ENCODE peak calls at places on chromosomes 7 and 10, in eight cellular contexts. S, P, R, Q, E, F, G and L are unnamed samples.

GRCh38 chr10:4246881-4247358 is 461.9 kb upstream of the KLF6 start:
- DNase-seq in S (no peak), P (no peak), R (no peak), Q (no peak), E (peak), F (no peak), G (peak), L (no peak)

GRCh38 chr10:44352316-44353127 is 32.4 kb downstream of the CXCL12 start:
- DNase-seq in S (no peak), P (peak), R (no peak), Q (peak), E (no peak), F (no peak), G (peak), L (no peak)

GRCh38 chr10:125824736-125825135 is 1.4 kb downstream of the BCCIP start:
- DNase-seq in S (no peak), P (no peak), R (no peak), Q (no peak), E (no peak), F (no peak), G (peak), L (no peak)

GRCh38 chr10:21747809-21748208 is 213.8 kb downstream of the MLLT10 start:
- DNase-seq in S (no peak), P (no peak), R (no peak), Q (no peak), E (no peak), F (no peak), G (no peak), L (no peak)

GRCh38 chr7:28684729-28685211 is 272.5 kb downstream of the CREB5 start:
- DNase-seq in S (no peak), P (no peak), R (no peak), Q (no peak), E (no peak), F (no peak), G (no peak), L (no peak)

GRCh38 chr10:30671011-30671616 is 41.6 kb upstream of the LYZL2 start:
- DNase-seq in S (no peak), P (no peak), R (peak), Q (peak), E (peak), F (peak), G (peak), L (no peak)

GRCh38 chr7:5494683-5495561 is 71.3 kb upstream of the TNRC18 start:
- DNase-seq in S (peak), P (peak), R (peak), Q (peak), E (no peak), F (peak), G (peak), L (peak)

GRCh38 chr10:116226766-116227165 is 46.2 kb downstream of the GFRA1 start:
- DNase-seq in S (no peak), P (no peak), R (no peak), Q (no peak), E (no peak), F (no peak), G (no peak), L (no peak)

GRCh38 chr10:133156674-133157579 is 3.1 kb upstream of the KNDC1 start:
- DNase-seq in S (no peak), P (no peak), R (no peak), Q (no peak), E (no peak), F (no peak), G (no peak), L (no peak)

GRCh38 chr10:86317949-86318725 is 48.5 kb downstream of the GRID1 start:
- DNase-seq in S (no peak), P (peak), R (no peak), Q (no peak), E (no peak), F (no peak), G (no peak), L (no peak)

GRCh38 chr10:113895018-113895417 is 40.6 kb downstream of the NHLRC2 start:
- DNase-seq in S (no peak), P (no peak), R (no peak), Q (no peak), E (peak), F (no peak), G (peak), L (no peak)

GRCh38 chr7:120991570-120991969 is 3.1 kb downstream of the CPED1 start:
- DNase-seq in S (no peak), P (no peak), R (no peak), Q (no peak), E (peak), F (no peak), G (peak), L (no peak)

GRCh38 chr7:73623798-73624668 is at the start of gene MLXIPL:
- DNase-seq in S (peak), P (peak), R (peak), Q (peak), E (no peak), F (peak), G (peak), L (peak)

GRCh38 chr7:73647725-73648592 is 19.7 kb upstream of the VPS37D start:
- DNase-seq in S (peak), P (no peak), R (no peak), Q (peak), E (no peak), F (no peak), G (no peak), L (no peak)

GRCh38 chr7:82631998-82632397 is 188.4 kb upstream of the CACNA2D1 start:
- DNase-seq in S (no peak), P (no peak), R (no peak), Q (no peak), E (no peak), F (no peak), G (peak), L (no peak)

GRCh38 chr7:100483728-100484635 is at the start of gene NYAP1:
- DNase-seq in S (no peak), P (no peak), R (peak), Q (peak), E (no peak), F (no peak), G (peak), L (no peak)

GRCh38 chr10:15346440-15347141 is 24.5 kb downstream of the FAM171A1 start:
- DNase-seq in S (no peak), P (no peak), R (no peak), Q (no peak), E (no peak), F (no peak), G (peak), L (no peak)

GRCh38 chr10:15335500-15335899 is 35.6 kb downstream of the FAM171A1 start:
- DNase-seq in S (no peak), P (no peak), R (no peak), Q (no peak), E (no peak), F (no peak), G (no peak), L (no peak)

GRCh38 chr7:74355091-74355490 is 65.9 kb downstream of the CLIP2 start:
- DNase-seq in S (no peak), P (no peak), R (no peak), Q (peak), E (no peak), F (no peak), G (peak), L (no peak)

GRCh38 chr10:93403741-93404354 is 78.3 kb downstream of the MYOF start:
- DNase-seq in S (no peak), P (no peak), R (no peak), Q (no peak), E (no peak), F (no peak), G (no peak), L (no peak)

GRCh38 chr10:1198453-1199344 is 142.5 kb downstream of the WDR37 start:
- DNase-seq in S (no peak), P (peak), R (no peak), Q (peak), E (no peak), F (no peak), G (no peak), L (no peak)

GRCh38 chr7:114415054-114415997 is 711 bp downstream of the FOXP2 start:
- DNase-seq in S (no peak), P (no peak), R (no peak), Q (no peak), E (no peak), F (no peak), G (no peak), L (no peak)

GRCh38 chr7:150408393-150409299 is 29.5 kb downstream of the ZNF775 start:
- DNase-seq in S (no peak), P (no peak), R (peak), Q (no peak), E (no peak), F (no peak), G (no peak), L (peak)

GRCh38 chr10:44960098-44960480 is 487 bp downstream of the RASSF4 start:
- DNase-seq in S (no peak), P (no peak), R (no peak), Q (no peak), E (no peak), F (no peak), G (no peak), L (no peak)

GRCh38 chr10:30775779-30776591 is 146.4 kb upstream of the LYZL2 start:
- DNase-seq in S (no peak), P (no peak), R (no peak), Q (no peak), E (peak), F (no peak), G (peak), L (no peak)

GRCh38 chr10:48358162-48358561 is 51.7 kb downstream of the MAPK8 start:
- DNase-seq in S (no peak), P (no peak), R (no peak), Q (no peak), E (no peak), F (no peak), G (no peak), L (no peak)

GRCh38 chr10:95289003-95289920 is 1.5 kb downstream of the PDLIM1 start:
- DNase-seq in S (no peak), P (no peak), R (peak), Q (peak), E (no peak), F (no peak), G (no peak), L (no peak)

GRCh38 chr7:23074443-23075244 is 30.9 kb upstream of the KLHL7 start:
- DNase-seq in S (no peak), P (no peak), R (no peak), Q (no peak), E (no peak), F (no peak), G (no peak), L (no peak)

GRCh38 chr7:100132697-100133137 is 6.0 kb downstream of the MBLAC1 start:
- DNase-seq in S (peak), P (no peak), R (peak), Q (peak), E (no peak), F (peak), G (peak), L (peak)

GRCh38 chr10:97922378-97922758 is 72.7 kb downstream of the GOLGA7B start:
- DNase-seq in S (no peak), P (peak), R (no peak), Q (no peak), E (no peak), F (no peak), G (no peak), L (no peak)

GRCh38 chr7:22561356-22561755 is 61.4 kb upstream of the STEAP1B start:
- DNase-seq in S (no peak), P (peak), R (no peak), Q (peak), E (peak), F (no peak), G (peak), L (no peak)

GRCh38 chr7:139095194-139095659 is 14.3 kb downstream of the ZC3HAV1 start:
- DNase-seq in S (peak), P (no peak), R (peak), Q (peak), E (no peak), F (no peak), G (peak), L (peak)

GRCh38 chr7:93980744-93981479 is 23.2 kb downstream of the BET1 start:
- DNase-seq in S (no peak), P (no peak), R (peak), Q (no peak), E (no peak), F (no peak), G (no peak), L (no peak)

GRCh38 chr10:122362621-122363020 is 11.9 kb upstream of the PLEKHA1 start:
- DNase-seq in S (no peak), P (no peak), R (no peak), Q (no peak), E (no peak), F (no peak), G (peak), L (no peak)

GRCh38 chr10:117399341-117400196 is 24.3 kb upstream of the PDZD8 start:
- DNase-seq in S (no peak), P (no peak), R (no peak), Q (no peak), E (no peak), F (no peak), G (no peak), L (no peak)

GRCh38 chr7:36962367-36962766 is 238.1 kb upstream of the AOAH start:
- DNase-seq in S (no peak), P (no peak), R (no peak), Q (no peak), E (no peak), F (no peak), G (no peak), L (no peak)

GRCh38 chr7:44735403-44736165 is 13.1 kb upstream of the ZMIZ2 start:
- DNase-seq in S (no peak), P (no peak), R (peak), Q (no peak), E (peak), F (no peak), G (peak), L (no peak)

GRCh38 chr7:127514499-127514898 is 70.9 kb downstream of the GCC1 start:
- DNase-seq in S (no peak), P (no peak), R (peak), Q (no peak), E (no peak), F (no peak), G (peak), L (no peak)
- TF ChIP-seq CTCF in S (no peak), P (peak), R (peak), Q (peak), E (peak), F (peak), G (peak), L (no peak)

GRCh38 chr10:129740532-129741279 is 223.4 kb downstream of the EBF3 start:
- DNase-seq in S (no peak), P (no peak), R (no peak), Q (no peak), E (no peak), F (no peak), G (no peak), L (no peak)
- TF ChIP-seq CTCF in S (no peak), P (no peak), R (no peak), Q (no peak), E (no peak), F (no peak), G (no peak), L (no peak)

GRCh38 chr10:88728107-88728763 is 22.2 kb downstream of the LIPK start:
- DNase-seq in S (no peak), P (peak), R (peak), Q (peak), E (no peak), F (peak), G (peak), L (no peak)
- TF ChIP-seq CTCF in S (no peak), P (peak), R (peak), Q (no peak), E (peak), F (peak), G (peak), L (no peak)

DNA sequence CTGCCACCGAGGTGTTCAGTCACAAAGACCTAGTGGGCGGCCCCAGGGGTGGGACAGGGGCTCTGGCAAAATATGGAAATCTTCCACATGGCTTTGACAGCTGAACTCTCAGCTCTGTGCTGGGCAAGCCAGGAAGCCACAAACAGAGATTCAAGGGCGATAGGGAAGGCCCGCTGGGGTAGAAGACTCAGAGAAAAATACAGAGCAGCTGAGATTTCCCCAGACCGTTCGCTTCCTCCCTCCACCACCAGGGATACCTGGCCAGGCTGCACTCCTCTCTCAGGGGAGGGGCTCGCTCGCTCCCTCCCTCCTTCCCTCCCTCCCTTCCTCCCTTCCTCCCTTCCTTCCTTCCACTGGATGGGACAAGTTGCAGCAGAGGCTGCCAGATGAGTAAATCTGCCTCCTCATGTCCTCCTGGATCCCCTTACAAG is 260.5 kb downstream of the PRPF18 start:
- DNase-seq in S (no peak), P (no peak), R (no peak), Q (no peak), E (no peak), F (no peak), G (no peak), L (no peak)
- TF ChIP-seq CTCF in S (no peak), P (no peak), R (no peak), Q (no peak), E (no peak), F (peak), G (no peak), L (no peak)

GRCh38 chr7:33807779-33808482 is 97.4 kb upstream of the BMPER start:
- DNase-seq in S (no peak), P (no peak), R (peak), Q (peak), E (peak), F (no peak), G (peak), L (no peak)
- TF ChIP-seq CTCF in S (no peak), P (no peak), R (peak), Q (peak), E (peak), F (peak), G (peak), L (no peak)

DNA sequence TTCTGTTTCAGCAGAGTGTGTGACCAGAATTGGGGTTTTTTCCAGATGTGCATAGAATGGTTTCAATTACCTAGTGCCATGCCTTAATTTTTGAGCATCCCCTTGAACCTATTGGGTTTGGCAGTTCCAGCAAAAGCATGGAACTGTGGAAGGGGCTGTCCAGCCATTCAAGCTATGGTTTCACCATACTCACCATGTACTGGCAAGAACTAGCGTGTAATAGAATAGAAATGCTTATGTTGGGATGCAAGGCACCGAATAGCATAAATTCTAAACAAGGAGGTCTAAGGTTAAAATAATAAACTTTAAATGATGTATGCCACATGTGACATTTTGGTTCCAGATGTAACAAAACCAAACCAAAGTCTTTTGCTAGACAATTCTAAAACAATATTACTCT is 91.4 kb downstream of the MTERF1 start:
- DNase-seq in S (no peak), P (no peak), R (no peak), Q (no peak), E (no peak), F (no peak), G (no peak), L (no peak)
- TF ChIP-seq CTCF in S (no peak), P (no peak), R (no peak), Q (no peak), E (no peak), F (no peak), G (no peak), L (no peak)